ENCODE peak calls at places on chromosome 18, in seven cellular contexts. I is HepG2, C is K562, O is A549, B is GM12878, H is HCT116, Y is H1. G is an unnamed sample.

GRCh38 chr18:62045316-62045715 is 141.5 kb downstream of the PIGN start:
- DNase-seq in B (no peak), C (no peak), I (no peak), H (no peak), Y (no peak), O (no peak), G (no peak)

GRCh38 chr18:43789234-43790000 is 512.1 kb upstream of the SYT4 start:
- DNase-seq in Y (no peak), C (no peak), I (no peak), H (no peak), O (no peak), B (no peak), G (peak; percentile 14)

GRCh38 chr18:58590231-58590630 is 38.7 kb downstream of the ALPK2 start:
- DNase-seq in I (peak; percentile 77), O (no peak), B (no peak), C (no peak), H (no peak), Y (no peak), G (no peak)

GRCh38 chr18:69974365-69974764 is 26.7 kb upstream of the CD226 start:
- DNase-seq in C (no peak), O (no peak), H (no peak), B (no peak), Y (no peak), I (peak; percentile 6), G (no peak)

GRCh38 chr18:58416704-58417683 is 211.9 kb downstream of the ALPK2 start:
- DNase-seq in I (peak; percentile 70), B (no peak), O (no peak), H (no peak), C (no peak), Y (no peak), G (no peak)

GRCh38 chr18:31624892-31625640 is 33.4 kb downstream of the TTR start:
- DNase-seq in B (no peak), Y (no peak), C (no peak), I (no peak), H (no peak), O (no peak), G (no peak)

GRCh38 chr18:51278045-51278649 is 80.7 kb upstream of the MEX3C start:
- DNase-seq in C (peak; percentile 46), O (peak; percentile 21), B (no peak), Y (peak; percentile 27), I (peak; percentile 47), H (peak; percentile 57), G (no peak)

GRCh38 chr18:13653746-13654455 is 72.5 kb downstream of the FAM210A start:
- DNase-seq in I (no peak), C (no peak), O (no peak), H (no peak), Y (no peak), B (no peak), G (no peak)

GRCh38 chr18:67517224-67517765 is 775 bp upstream of the DSEL start:
- DNase-seq in O (no peak), C (no peak), H (no peak), I (no peak), B (no peak), Y (no peak), G (no peak)

GRCh38 chr18:59570101-59570875 is 126.9 kb downstream of the CCBE1 start:
- DNase-seq in B (no peak), C (no peak), O (no peak), H (no peak), Y (no peak), I (no peak), G (no peak)

GRCh38 chr18:51425889-51426288 is 228.4 kb upstream of the MEX3C start:
- DNase-seq in H (no peak), I (no peak), O (no peak), Y (no peak), B (no peak), C (no peak), G (no peak)

GRCh38 chr18:13291745-13292447 is 73.3 kb downstream of the LDLRAD4 start:
- DNase-seq in Y (no peak), O (no peak), I (no peak), B (no peak), H (no peak), C (no peak), G (no peak)

GRCh38 chr18:59686260-59686659 is 11.0 kb downstream of the CCBE1 start:
- DNase-seq in C (no peak), Y (no peak), B (no peak), I (no peak), H (no peak), O (no peak), G (no peak)

GRCh38 chr18:76588591-76589303 is 93.7 kb upstream of the ZNF516 start:
- DNase-seq in H (no peak), I (no peak), O (no peak), C (no peak), Y (no peak), B (no peak), G (no peak)

GRCh38 chr18:76410033-76410432 is 85.0 kb downstream of the ZNF516 start:
- DNase-seq in I (no peak), Y (no peak), H (no peak), B (no peak), O (no peak), C (no peak), G (no peak)

GRCh38 chr18:74139414-74139813 is 8.2 kb downstream of the FBXO15 start:
- DNase-seq in O (no peak), C (no peak), B (no peak), I (no peak), Y (no peak), H (no peak), G (no peak)
- H3K27ac ChIP-seq in O (no peak overlapping the region), C (peak overlapping the region; percentile 59), B (no peak overlapping the region), I (no peak overlapping the region), Y (no peak overlapping the region), H (no peak overlapping the region), G (no peak overlapping the region)

DNA sequence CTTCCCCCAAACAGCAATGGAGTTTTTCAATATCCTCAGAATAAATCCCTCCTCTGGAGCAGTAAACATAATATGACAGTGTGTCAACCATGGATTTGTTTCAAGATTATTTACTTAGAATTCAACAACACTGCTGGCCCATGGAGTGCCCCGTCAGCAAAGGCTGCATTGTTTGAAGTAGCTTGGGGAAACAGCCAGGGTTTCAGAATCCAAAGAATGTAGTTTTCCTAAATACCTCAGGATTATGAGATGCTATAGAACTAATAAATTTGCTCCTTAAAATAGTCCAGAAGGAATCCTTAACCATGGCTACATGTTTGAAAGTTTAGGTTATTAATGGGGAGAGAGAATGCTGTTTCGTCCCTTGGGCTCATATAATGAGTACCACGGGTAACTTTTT is 13.1 kb upstream of the CETN1 start:
- DNase-seq in H (no peak), Y (no peak), I (no peak), O (no peak), C (no peak), B (no peak), G (no peak)
- TF ChIP-seq MAX in H (no peak), Y (no peak), I (no peak), O (no peak), C (no peak), B (no peak), G (no peak)

GRCh38 chr18:55510809-55511208 is 77.2 kb downstream of the TCF4 start:
- DNase-seq in Y (no peak), I (no peak), C (no peak), O (no peak), H (no peak), B (no peak), G (peak; percentile 100)
- TF ChIP-seq POLR2A in Y (no peak), I (no peak), C (no peak), O (no peak), H (no peak), B (no peak), G (peak; percentile 68)

GRCh38 chr18:22827216-22827615 is 105.9 kb upstream of the RBBP8 start:
- DNase-seq in O (no peak), H (no peak), C (no peak), Y (no peak), B (no peak), I (no peak), G (no peak)

GRCh38 chr18:22822841-22823508 is 110.2 kb upstream of the RBBP8 start:
- DNase-seq in Y (no peak), H (no peak), O (no peak), C (no peak), B (peak; percentile 21), I (no peak), G (no peak)

GRCh38 chr18:22817844-22818243 is 115.3 kb upstream of the RBBP8 start:
- DNase-seq in C (no peak), I (no peak), Y (no peak), H (no peak), B (no peak), O (no peak), G (peak; percentile 71)

GRCh38 chr18:22826726-22827125 is 106.4 kb upstream of the RBBP8 start:
- DNase-seq in I (no peak), H (no peak), B (no peak), Y (no peak), O (no peak), C (no peak), G (no peak)

GRCh38 chr18:22822024-22822423 is 111.1 kb upstream of the RBBP8 start:
- DNase-seq in Y (peak; percentile 79), I (no peak), C (no peak), O (no peak), H (peak; percentile 86), B (no peak), G (peak; percentile 72)
- H3K27ac ChIP-seq in Y (no peak overlapping the region), I (no peak overlapping the region), C (no peak overlapping the region), O (no peak overlapping the region), H (peak overlapping the region; percentile 87), B (no peak overlapping the region), G (no peak overlapping the region)

GRCh38 chr18:26470011-26470637 is 78.2 kb downstream of the KCTD1 start:
- DNase-seq in Y (no peak), I (no peak), C (no peak), H (no peak), B (peak; percentile 67), O (no peak), G (no peak)
- TF ChIP-seq MAX in Y (no peak), I (no peak), C (no peak), H (no peak), B (no peak), O (no peak), G (no peak)